ENCODE peak calls at places on chromosome 16, in eight cellular contexts. V is Caco-2, I is GM12865, R is WERI-Rb-1, T is esophagus squamous epithelium, O is A549, D is Calu3, J is mesothelial cell of epicardium. A is an unnamed sample.

GRCh38 chr16:86991679-86992078 is 325.5 kb downstream of the C16orf95 start:
- DNase-seq in T (no peak), J (no peak), R (no peak), D (no peak), I (no peak), V (no peak), O (no peak), A (no peak)

GRCh38 chr16:9296273-9296593 is 204.8 kb downstream of the HAPSTR1 start:
- DNase-seq in T (no peak), I (no peak), V (no peak), R (no peak), J (no peak), O (no peak), D (no peak), A (no peak)

GRCh38 chr16:48126801-48127644 is 28.8 kb downstream of the ABCC12 start:
- DNase-seq in D (peak; percentile 26), O (peak; percentile 55), J (no peak), V (no peak), T (no peak), R (no peak), I (no peak), A (no peak)

GRCh38 chr16:24737391-24737871 is 8.0 kb downstream of the TNRC6A start:
- DNase-seq in I (no peak), J (no peak), D (no peak), V (no peak), R (no peak), O (no peak), T (no peak), A (no peak)

GRCh38 chr16:81646561-81646960 is 132.5 kb upstream of the PLCG2 start:
- DNase-seq in T (no peak), O (no peak), J (no peak), V (no peak), D (no peak), R (no peak), I (no peak), A (no peak)

GRCh38 chr16:68417711-68418301 is 30.5 kb downstream of the SMPD3 start:
- DNase-seq in V (no peak), R (no peak), T (no peak), O (no peak), J (no peak), D (peak; percentile 79), I (peak; percentile 87), A (peak; percentile 68)

GRCh38 chr16:48121276-48121675 is 34.5 kb downstream of the ABCC12 start:
- DNase-seq in O (no peak), J (no peak), D (no peak), V (no peak), I (no peak), R (no peak), T (no peak), A (no peak)

GRCh38 chr16:11258553-11259287 is 2.7 kb upstream of the SOCS1 start:
- DNase-seq in O (no peak), R (no peak), J (no peak), V (no peak), I (peak; percentile 88), D (no peak), T (no peak), A (peak; percentile 83)

GRCh38 chr16:68072038-68072695 is 13.0 kb upstream of the NFATC3 start:
- DNase-seq in V (no peak), R (no peak), I (no peak), J (no peak), T (no peak), D (no peak), O (no peak), A (no peak)

GRCh38 chr16:60414617-60415016 is 1621.6 kb downstream of the CDH8 start:
- DNase-seq in T (no peak), O (no peak), D (no peak), J (no peak), R (no peak), V (no peak), I (no peak), A (no peak)

GRCh38 chr16:73956592-73957495 is 339.8 kb upstream of the PSMD7 start:
- DNase-seq in R (peak; percentile 63), J (no peak), T (no peak), D (peak; percentile 73), V (peak; percentile 64), I (peak; percentile 54), O (peak; percentile 37), A (peak; percentile 48)

GRCh38 chr16:56257260-56257659 is 66.0 kb downstream of the GNAO1 start:
- DNase-seq in I (no peak), O (no peak), T (no peak), J (no peak), R (no peak), V (no peak), D (no peak), A (no peak)

GRCh38 chr16:79429276-79430128 is 171.0 kb downstream of the MAF start:
- DNase-seq in I (no peak), J (no peak), D (no peak), O (no peak), R (no peak), V (no peak), T (no peak), A (no peak)

GRCh38 chr16:83928341-83929055 is 24.5 kb upstream of the OSGIN1 start:
- DNase-seq in O (no peak), V (peak; percentile 48), T (no peak), R (no peak), I (no peak), J (no peak), D (no peak), A (no peak)

GRCh38 chr16:81006472-81007311 is at the start of the genes CENPN and CMC2:
- DNase-seq in O (peak; percentile 92), D (peak; percentile 98), I (peak; percentile 99), J (peak; percentile 96), V (peak; percentile 99), R (peak; percentile 92), T (peak; percentile 95), A (peak; percentile 90)

GRCh38 chr16:84952335-84953050 is 58.8 kb downstream of the ZDHHC7 start:
- DNase-seq in J (peak; percentile 49), I (peak; percentile 84), T (no peak), O (peak; percentile 80), R (peak; percentile 86), V (peak; percentile 89), D (peak; percentile 87), A (peak; percentile 83)

GRCh38 chr16:65621640-65622039 is 499.8 kb upstream of the CDH11 start:
- DNase-seq in R (no peak), J (peak; percentile 36), I (no peak), V (no peak), D (no peak), T (no peak), O (no peak), A (no peak)

GRCh38 chr16:30660424-30661251 is 2.4 kb downstream of the FBRS start:
- DNase-seq in V (no peak), R (no peak), D (no peak), O (no peak), J (no peak), T (no peak), I (peak; percentile 86), A (peak; percentile 86)

GRCh38 chr16:1561836-1562235 is 28.4 kb downstream of the TMEM204 start:
- DNase-seq in T (no peak), J (no peak), I (no peak), V (no peak), R (no peak), O (no peak), D (no peak), A (no peak)

GRCh38 chr16:1561266-1561665 is 27.8 kb downstream of the TMEM204 start:
- DNase-seq in J (no peak), O (no peak), I (no peak), R (no peak), V (no peak), D (no peak), T (no peak), A (no peak)

GRCh38 chr16:1565083-1565805 is 31.8 kb downstream of the TMEM204 start:
- DNase-seq in O (no peak), D (no peak), J (no peak), R (no peak), T (no peak), I (no peak), V (no peak), A (no peak)

GRCh38 chr16:1563786-1564185 is 30.3 kb downstream of the TMEM204 start:
- DNase-seq in T (no peak), I (no peak), R (no peak), J (no peak), V (no peak), O (no peak), D (no peak), A (no peak)

GRCh38 chr16:1564325-1564724 is 30.9 kb downstream of the TMEM204 start:
- DNase-seq in T (no peak), D (peak; percentile 34), I (peak; percentile 10), O (no peak), R (peak; percentile 35), V (no peak), J (no peak), A (peak; percentile 46)
- TF ChIP-seq CTCF in T (peak; percentile 25), D (no peak), I (peak; percentile 7), O (peak; percentile 9), R (peak; percentile 55), V (no peak), J (no peak), A (peak; percentile 32)

GRCh38 chr16:27642753-27643152 is 92.8 kb downstream of the KATNIP start:
- DNase-seq in R (peak; percentile 68), T (no peak), V (peak; percentile 17), D (peak; percentile 15), O (no peak), I (peak; percentile 28), J (no peak), A (no peak)
- TF ChIP-seq CTCF in R (peak; percentile 53), T (peak; percentile 57), V (no peak), D (no peak), O (no peak), I (peak; percentile 13), J (peak; percentile 31), A (peak; percentile 33)

GRCh38 chr16:4202615-4203014 is 39.3 kb downstream of the SRL start:
- DNase-seq in O (no peak), T (no peak), I (no peak), R (no peak), D (no peak), V (no peak), J (no peak), A (no peak)
- TF ChIP-seq CTCF in O (no peak), T (no peak), I (no peak), R (no peak), D (no peak), V (no peak), J (no peak), A (no peak)

GRCh38 chr16:3183445-3184139 is 4.4 kb upstream of the OR1F1 start:
- DNase-seq in O (no peak), T (no peak), J (no peak), R (no peak), V (no peak), D (no peak), I (no peak), A (no peak)

GRCh38 chr16:3179651-3180050 is 8.4 kb upstream of the OR1F1 start:
- DNase-seq in T (no peak), O (no peak), V (no peak), I (no peak), J (no peak), R (no peak), D (no peak), A (no peak)

GRCh38 chr16:3186946-3187690 is 886 bp upstream of the OR1F1 start:
- DNase-seq in D (no peak), R (no peak), V (no peak), J (no peak), I (no peak), O (no peak), T (no peak), A (no peak)

GRCh38 chr16:3180445-3180878 is 7.5 kb upstream of the OR1F1 start:
- DNase-seq in O (no peak), V (no peak), T (no peak), R (no peak), D (no peak), I (peak; percentile 41), J (no peak), A (no peak)

GRCh38 chr16:3182608-3183444 is 5.2 kb upstream of the OR1F1 start:
- DNase-seq in O (peak; percentile 67), T (no peak), J (no peak), V (no peak), D (peak; percentile 88), R (peak; percentile 48), I (peak; percentile 75), A (peak; percentile 48)
- TF ChIP-seq CTCF in O (no peak), T (peak; percentile 47), J (no peak), V (no peak), D (peak; percentile 63), R (peak; percentile 50), I (no peak), A (no peak)